ENCODE peak calls at places on chromosome 10, in ten cellular contexts. A, E, O, S, W, L, C, P, I and X are unnamed samples.

GRCh38 chr10:132165416-132165980 is 21.2 kb upstream of the DPYSL4 start:
- DNase-seq in I (no peak), O (no peak), P (no peak), C (no peak), S (no peak), A (no peak), L (no peak), W (no peak), E (no peak), X (no peak)

GRCh38 chr10:125023862-125024495 is 82.1 kb downstream of the ZRANB1 start:
- DNase-seq in L (no peak), E (peak), W (no peak), S (no peak), O (no peak), C (peak), A (no peak), I (no peak), P (no peak), X (no peak)

GRCh38 chr10:127702201-127702600 is 34.8 kb upstream of the FOXI2 start:
- DNase-seq in E (no peak), L (no peak), W (no peak), O (no peak), C (no peak), S (no peak), A (no peak), P (no peak), I (no peak), X (no peak)

GRCh38 chr10:46520941-46521340 is 35.5 kb downstream of the GPRIN2 start:
- DNase-seq in I (no peak), O (peak), W (no peak), E (no peak), P (no peak), A (no peak), C (peak), S (no peak), L (no peak), X (no peak)

GRCh38 chr10:52814506-52814905 is 41.9 kb upstream of the MBL2 start:
- DNase-seq in I (peak), W (no peak), O (no peak), E (no peak), L (no peak), S (no peak), P (no peak), A (no peak), C (no peak), X (no peak)

GRCh38 chr10:93875032-93875358 is 18.8 kb upstream of the SLC35G1 start:
- DNase-seq in I (no peak), C (no peak), O (no peak), A (no peak), E (no peak), L (no peak), S (no peak), P (peak), W (no peak), X (no peak)

GRCh38 chr10:13018171-13018570 is 16.7 kb upstream of the CCDC3 start:
- DNase-seq in L (no peak), O (peak), E (no peak), I (no peak), A (no peak), S (no peak), W (no peak), P (no peak), C (no peak), X (no peak)

GRCh38 chr10:78755075-78755695 is 313.6 kb upstream of the ZMIZ1 start:
- DNase-seq in C (no peak), E (no peak), P (no peak), I (no peak), S (no peak), W (no peak), O (no peak), A (no peak), L (no peak), X (no peak)

GRCh38 chr10:116385994-116386809 is 41.4 kb upstream of the PNLIPRP3 start:
- DNase-seq in W (no peak), A (peak), L (no peak), E (no peak), S (peak), O (peak), P (peak), C (peak), I (peak), X (peak)

GRCh38 chr10:131698232-131698631 is 202.6 kb upstream of the PPP2R2D start:
- DNase-seq in I (no peak), S (no peak), C (no peak), P (no peak), O (no peak), A (no peak), L (peak), E (no peak), W (no peak), X (no peak)

GRCh38 chr10:120392671-120393079 is 64.4 kb upstream of the PLPP4 start:
- DNase-seq in L (no peak), E (no peak), P (no peak), W (no peak), S (no peak), C (no peak), O (no peak), A (no peak), I (no peak), X (no peak)

GRCh38 chr10:71361581-71361980 is 35.1 kb upstream of the CDH23 start:
- DNase-seq in C (no peak), E (no peak), O (no peak), I (no peak), A (no peak), W (no peak), L (no peak), P (no peak), S (no peak), X (no peak)

GRCh38 chr10:73039635-73040034 is 57.0 kb downstream of the P4HA1 start:
- DNase-seq in E (no peak), S (no peak), W (no peak), A (no peak), L (no peak), I (no peak), C (no peak), P (peak), O (peak), X (peak)

GRCh38 chr10:103278862-103279298 is 1.9 kb downstream of the INA start:
- DNase-seq in I (peak), E (peak), L (peak), A (peak), S (peak), W (no peak), O (peak), C (peak), P (no peak), X (no peak)

GRCh38 chr10:92239600-92240288 is 51.1 kb downstream of the CPEB3 start:
- DNase-seq in I (peak), E (peak), S (peak), O (no peak), A (peak), C (peak), W (peak), P (no peak), L (peak), X (no peak)

GRCh38 chr10:66680886-66681285 is 244.9 kb upstream of the LRRTM3 start:
- DNase-seq in L (no peak), P (no peak), A (no peak), S (no peak), E (no peak), W (no peak), I (no peak), C (no peak), O (no peak), X (no peak)

GRCh38 chr10:125137601-125138438 is 22.5 kb downstream of the CTBP2 start:
- DNase-seq in E (peak), S (no peak), A (no peak), I (no peak), P (no peak), W (no peak), C (peak), L (no peak), O (no peak), X (no peak)

GRCh38 chr10:74928742-74929191 is 102.4 kb downstream of the KAT6B start:
- DNase-seq in P (no peak), S (no peak), I (no peak), W (no peak), L (no peak), E (no peak), A (no peak), C (no peak), O (peak), X (peak)

GRCh38 chr10:132965411-132966057 is 23.2 kb upstream of the CFAP46 start:
- DNase-seq in C (no peak), O (no peak), A (no peak), E (peak), P (no peak), S (no peak), L (no peak), W (no peak), I (no peak), X (no peak)

GRCh38 chr10:77334501-77334900 is 303.1 kb downstream of the KCNMA1 start:
- DNase-seq in C (no peak), I (no peak), W (no peak), L (no peak), A (no peak), S (no peak), E (no peak), O (no peak), P (no peak), X (no peak)

GRCh38 chr10:34598972-34599371 is 216.1 kb downstream of the PARD3 start:
- DNase-seq in C (no peak), A (no peak), P (no peak), I (no peak), S (no peak), O (peak), W (no peak), E (no peak), L (no peak), X (no peak)

GRCh38 chr10:6665847-6666246 is 85.8 kb upstream of the PRKCQ start:
- DNase-seq in E (no peak), S (no peak), W (no peak), I (no peak), O (no peak), P (no peak), A (no peak), C (no peak), L (no peak), X (no peak)

GRCh38 chr10:21315321-21316220 is 209.9 kb downstream of the SKIDA1 start:
- DNase-seq in A (peak), L (no peak), E (peak), C (peak), I (peak), W (no peak), P (peak), S (peak), O (peak), X (peak)

GRCh38 chr10:110008518-110009339 is 945 bp downstream of the ADD3 start:
- DNase-seq in L (no peak), P (no peak), C (peak), O (no peak), W (peak), A (no peak), E (peak), I (peak), S (peak), X (no peak)

GRCh38 chr10:99345350-99345749 is 16.2 kb downstream of the CNNM1 start:
- DNase-seq in P (peak), A (no peak), S (no peak), C (no peak), L (no peak), W (no peak), E (no peak), O (peak), I (no peak), X (no peak)

GRCh38 chr10:23141995-23142394 is 46.6 kb downstream of the MSRB2 start:
- DNase-seq in L (no peak), W (no peak), A (no peak), C (no peak), I (no peak), P (no peak), E (no peak), O (no peak), S (no peak), X (no peak)

GRCh38 chr10:52198540-52198939 is 115.5 kb upstream of the DKK1 start:
- DNase-seq in C (no peak), W (no peak), I (no peak), L (no peak), A (no peak), E (no peak), O (no peak), P (no peak), S (no peak), X (no peak)

GRCh38 chr10:1354776-1355435 is 298.7 kb downstream of the WDR37 start:
- DNase-seq in W (no peak), P (no peak), C (no peak), S (no peak), E (no peak), A (no peak), O (no peak), L (no peak), I (no peak), X (no peak)

GRCh38 chr10:21278491-21279216 is 246.8 kb downstream of the SKIDA1 start:
- DNase-seq in E (peak), O (peak), I (peak), A (peak), C (peak), S (peak), P (peak), W (peak), L (peak), X (peak)

GRCh38 chr10:46307281-46308112 is 20.7 kb downstream of the ANTXRL start:
- DNase-seq in S (no peak), I (no peak), P (no peak), O (no peak), A (no peak), L (no peak), C (no peak), E (no peak), W (no peak), X (no peak)

GRCh38 chr10:95333997-95334792 is 43.4 kb upstream of the PDLIM1 start:
- DNase-seq in S (no peak), A (no peak), I (no peak), P (peak), O (peak), E (peak), L (no peak), C (peak), W (no peak), X (peak)

GRCh38 chr10:50506861-50507573 is 116.7 kb downstream of the SGMS1 start:
- DNase-seq in E (peak), W (no peak), O (no peak), C (no peak), A (no peak), I (no peak), S (no peak), L (no peak), P (no peak), X (no peak)

GRCh38 chr10:51405580-51406367 is 293.6 kb downstream of the CSTF2T start:
- DNase-seq in C (no peak), L (no peak), P (peak), W (no peak), E (no peak), A (no peak), O (no peak), S (no peak), I (peak), X (no peak)

GRCh38 chr10:123272171-123272570 is 118.0 kb downstream of the BUB3 start:
- DNase-seq in I (no peak), P (no peak), L (no peak), A (no peak), W (no peak), O (no peak), S (no peak), C (no peak), E (no peak), X (no peak)
- TF ChIP-seq CTCF in I (peak), P (peak), L (peak), A (no peak), W (no peak), O (peak), S (peak), C (no peak), E (no peak), X (peak)

GRCh38 chr10:37855691-37856090 is 1.7 kb downstream of the ZNF248 start:
- DNase-seq in O (no peak), W (no peak), P (no peak), L (no peak), C (no peak), A (no peak), I (no peak), S (no peak), E (no peak), X (no peak)

GRCh38 chr10:37856881-37857286 is 526 bp downstream of the ZNF248 start:
- DNase-seq in E (peak), O (no peak), C (peak), W (no peak), S (no peak), A (peak), P (peak), I (peak), L (no peak), X (no peak)

GRCh38 chr10:37860494-37861190 is 3.2 kb upstream of the ZNF248 start:
- DNase-seq in P (peak), A (no peak), W (no peak), S (no peak), I (no peak), C (no peak), E (no peak), L (no peak), O (peak), X (peak)

GRCh38 chr10:37854606-37855005 is 2.8 kb downstream of the ZNF248 start:
- DNase-seq in L (no peak), S (no peak), E (no peak), A (no peak), I (no peak), W (no peak), P (no peak), C (no peak), O (no peak), X (peak)

GRCh38 chr10:37857287-37858211 is at the start of gene ZNF248:
- DNase-seq in S (peak), O (peak), I (peak), L (peak), E (peak), A (peak), W (peak), C (peak), P (peak), X (peak)
- TF ChIP-seq CTCF in S (no peak), O (no peak), I (no peak), L (peak), E (no peak), A (no peak), W (no peak), C (no peak), P (no peak), X (no peak)

GRCh38 chr10:48309711-48310226 is 3.3 kb downstream of the MAPK8 start:
- DNase-seq in W (no peak), P (peak), L (no peak), S (no peak), A (no peak), O (peak), I (no peak), E (no peak), C (no peak), X (no peak)
- TF ChIP-seq CTCF in W (no peak), P (peak), L (peak), S (peak), A (no peak), O (no peak), I (peak), E (peak), C (no peak), X (no peak)

DNA sequence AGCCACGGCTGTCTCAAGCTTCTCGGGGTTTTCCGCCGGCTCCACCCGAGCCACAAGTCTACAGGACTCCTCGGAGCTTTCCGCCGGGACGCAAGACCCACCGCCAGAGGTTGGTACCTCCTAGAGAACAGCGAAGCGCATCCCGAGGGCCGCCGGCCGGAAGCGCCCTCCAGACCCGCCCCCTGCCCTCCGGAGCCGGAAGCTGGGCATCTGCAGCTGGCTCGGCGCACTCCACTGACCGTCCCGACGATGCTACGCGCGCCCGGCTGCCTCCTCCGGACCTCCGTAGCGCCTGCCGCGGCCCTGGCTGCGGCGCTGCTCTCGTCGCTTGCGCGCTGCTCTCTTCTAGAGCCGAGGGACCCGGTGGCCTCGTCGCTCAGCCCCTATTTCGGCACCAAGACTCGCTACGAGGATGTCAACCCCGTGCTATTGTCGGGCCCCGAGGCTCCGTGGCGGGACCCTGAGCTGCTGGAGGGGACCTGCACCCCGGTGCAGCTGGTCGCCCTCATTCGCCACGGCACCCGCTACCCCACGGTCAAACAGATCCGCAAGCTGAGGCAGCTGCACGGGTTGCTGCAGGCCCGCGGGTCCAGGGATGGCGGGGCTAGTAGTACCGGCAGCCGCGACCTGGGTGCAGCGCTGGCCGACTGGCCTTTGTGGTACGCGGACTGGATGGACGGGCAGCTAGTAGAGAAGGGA is at the start of gene MINPP1:
- DNase-seq in S (peak), O (peak), W (peak), E (peak), A (peak), C (peak), L (peak), P (peak), I (peak), X (peak)
- TF ChIP-seq CTCF in S (no peak), O (no peak), W (no peak), E (no peak), A (no peak), C (no peak), L (no peak), P (no peak), I (no peak), X (no peak)

GRCh38 chr10:3455385-3456334 is 283.1 kb upstream of the PITRM1 start:
- DNase-seq in I (no peak), W (no peak), E (no peak), O (peak), C (no peak), L (no peak), P (peak), A (no peak), S (no peak), X (no peak)
- TF ChIP-seq CTCF in I (no peak), W (no peak), E (no peak), O (no peak), C (no peak), L (no peak), P (no peak), A (no peak), S (no peak), X (no peak)

DNA sequence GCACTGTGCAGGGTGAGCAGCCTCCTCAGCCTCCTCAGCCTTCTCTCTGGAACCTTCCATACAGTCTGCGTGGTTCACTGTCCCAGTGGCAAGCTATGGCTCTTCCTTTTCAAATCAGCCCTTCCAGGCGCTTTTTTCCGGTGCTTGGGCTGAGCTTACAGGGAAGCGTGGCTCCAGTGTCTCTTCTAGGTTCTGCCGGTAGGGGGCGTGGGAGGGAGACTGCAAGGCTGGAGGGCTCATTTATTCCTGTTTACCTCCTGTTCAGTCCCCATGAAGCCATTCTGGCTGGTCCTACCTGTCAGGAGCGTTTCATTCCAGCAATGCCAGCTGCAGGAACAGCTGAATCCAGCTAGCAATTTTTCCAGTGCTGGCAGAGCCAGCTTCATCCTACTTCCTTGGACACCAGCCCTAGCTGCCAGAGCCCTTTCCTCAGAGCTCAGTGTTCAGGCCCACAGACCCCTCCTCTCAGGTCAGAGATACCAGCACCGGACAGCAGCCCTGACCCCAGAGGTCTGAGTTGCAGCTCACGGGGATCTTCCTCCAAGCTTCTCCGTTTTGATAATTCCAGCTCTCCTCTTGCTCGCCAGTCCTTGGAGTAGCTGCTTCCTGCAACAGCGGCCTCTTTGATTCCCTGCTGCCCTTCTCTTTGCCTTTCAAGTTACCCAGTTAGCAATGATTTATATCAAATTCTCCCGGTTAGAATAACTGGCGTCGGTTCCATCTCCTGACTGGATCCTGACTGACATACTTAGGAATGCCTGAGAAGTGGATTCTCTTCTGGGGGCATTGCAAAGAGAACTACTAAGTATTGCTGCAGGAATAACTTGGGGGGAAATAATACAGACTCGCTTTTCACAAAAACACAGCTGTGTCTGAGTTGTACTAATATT is 129.8 kb downstream of the FRMD4A start:
- DNase-seq in O (no peak), P (no peak), A (peak), I (peak), L (peak), E (peak), C (peak), S (no peak), W (no peak), X (no peak)
- TF ChIP-seq CTCF in O (peak), P (peak), A (peak), I (peak), L (peak), E (peak), C (no peak), S (peak), W (no peak), X (peak)

GRCh38 chr10:69861251-69862240 is 59.8 kb downstream of the COL13A1 start:
- DNase-seq in W (no peak), C (peak), L (no peak), I (peak), A (no peak), E (peak), S (no peak), P (peak), O (peak), X (peak)
- TF ChIP-seq CTCF in W (no peak), C (no peak), L (peak), I (peak), A (peak), E (peak), S (peak), P (peak), O (peak), X (peak)

GRCh38 chr10:19767876-19768275 is 48.4 kb upstream of the PLXDC2 start:
- DNase-seq in A (no peak), S (no peak), C (no peak), O (no peak), P (no peak), E (no peak), I (peak), L (no peak), W (no peak), X (no peak)
- TF ChIP-seq CTCF in A (no peak), S (no peak), C (no peak), O (no peak), P (no peak), E (no peak), I (peak), L (no peak), W (no peak), X (no peak)